ENCODE peak calls at places on chromosomes 11 and 22, in five cellular contexts. P, H, E, R and I are unnamed samples. For H3K4me1, the result is how much of the 10 kb centered on the place peaks cover.

GRCh38 chr11:72812968-72813739 is 1.1 kb upstream of the ATG16L2 start:
- DNase-seq in P (peak), E (peak), H (peak), R (peak), I (no peak)

GRCh38 chr11:119055901-119056300 is 1.1 kb downstream of the HYOU1 start:
- DNase-seq in P (no peak), R (no peak), H (no peak), E (no peak), I (no peak)

GRCh38 chr22:43136255-43136654 is 6.9 kb downstream of the MCAT start:
- DNase-seq in H (no peak), R (no peak), P (no peak), E (no peak), I (peak)

GRCh38 chr11:19817265-19817851 is 104.7 kb downstream of the NAV2 start:
- DNase-seq in H (no peak), P (no peak), E (no peak), R (no peak), I (no peak)

GRCh38 chr11:68411501-68411991 is 49.0 kb upstream of the PPP6R3 start:
- DNase-seq in H (no peak), P (no peak), R (no peak), E (peak), I (no peak)

GRCh38 chr22:47543447-47543846 is 781.0 kb downstream of the TBC1D22A start:
- DNase-seq in H (no peak), E (no peak), P (no peak), R (no peak), I (no peak)

GRCh38 chr22:46290121-46290842 is 6.4 kb upstream of the GTSE1 start:
- DNase-seq in H (no peak), P (no peak), E (no peak), R (no peak), I (no peak)

GRCh38 chr11:1156506-1157340 is 1.0 kb upstream of the MUC5AC start:
- DNase-seq in H (no peak), R (no peak), P (no peak), E (peak), I (no peak)

GRCh38 chr11:74780277-74780870 is 31.7 kb downstream of the RNF169 start:
- DNase-seq in H (no peak), E (no peak), P (no peak), R (no peak), I (no peak)

GRCh38 chr11:68431984-68432600 is 28.5 kb upstream of the PPP6R3 start:
- DNase-seq in E (no peak), R (no peak), H (no peak), P (no peak), I (no peak)

GRCh38 chr11:106446961-106447360 is 369.5 kb downstream of the AASDHPPT start:
- DNase-seq in E (no peak), R (no peak), P (no peak), H (no peak), I (no peak)

GRCh38 chr11:44246726-44247125 is 63.2 kb downstream of the ALX4 start:
- DNase-seq in R (no peak), H (no peak), E (no peak), P (no peak), I (no peak)

GRCh38 chr11:63764712-63765631 is 3.6 kb downstream of the ZFTA start:
- DNase-seq in E (peak), H (peak), P (no peak), R (peak), I (peak)

GRCh38 chr11:27658535-27659236 is 41.6 kb downstream of the BDNF start:
- DNase-seq in E (no peak), H (no peak), R (no peak), P (no peak), I (no peak)

GRCh38 chr11:36702330-36703054 is 104.5 kb upstream of the RAG2 start:
- DNase-seq in E (peak), H (no peak), P (peak), R (peak), I (peak)

GRCh38 chr22:31138126-31138525 is 2.2 kb downstream of the PLA2G3 start:
- DNase-seq in R (no peak), P (no peak), E (no peak), H (no peak), I (no peak)

GRCh38 chr22:24728790-24729637 is 45.5 kb downstream of the PIWIL3 start:
- DNase-seq in R (no peak), P (no peak), H (no peak), E (no peak), I (peak)

GRCh38 chr11:9982796-9983579 is 311.0 kb downstream of the SBF2 start:
- DNase-seq in E (peak), H (no peak), P (no peak), R (no peak), I (no peak)

GRCh38 chr11:44559207-44559943 is 6.1 kb upstream of the CD82 start:
- DNase-seq in E (no peak), R (no peak), P (no peak), H (no peak), I (no peak)

GRCh38 chr11:72326151-72326842 is 82.3 kb upstream of the PHOX2A start:
- DNase-seq in R (no peak), P (no peak), E (no peak), H (no peak), I (no peak)

GRCh38 chr11:69647349-69647748 is 6.4 kb downstream of the CCND1 start:
- DNase-seq in E (no peak), P (no peak), H (peak), R (no peak), I (no peak)

GRCh38 chr22:19111584-19111983 is 10.6 kb downstream of the DGCR2 start:
- DNase-seq in R (no peak), H (no peak), P (no peak), E (no peak), I (no peak)
- H3K4me1 ChIP-seq in R (half or more), H (under half), P (under half), E (under half), I (under half)

DNA sequence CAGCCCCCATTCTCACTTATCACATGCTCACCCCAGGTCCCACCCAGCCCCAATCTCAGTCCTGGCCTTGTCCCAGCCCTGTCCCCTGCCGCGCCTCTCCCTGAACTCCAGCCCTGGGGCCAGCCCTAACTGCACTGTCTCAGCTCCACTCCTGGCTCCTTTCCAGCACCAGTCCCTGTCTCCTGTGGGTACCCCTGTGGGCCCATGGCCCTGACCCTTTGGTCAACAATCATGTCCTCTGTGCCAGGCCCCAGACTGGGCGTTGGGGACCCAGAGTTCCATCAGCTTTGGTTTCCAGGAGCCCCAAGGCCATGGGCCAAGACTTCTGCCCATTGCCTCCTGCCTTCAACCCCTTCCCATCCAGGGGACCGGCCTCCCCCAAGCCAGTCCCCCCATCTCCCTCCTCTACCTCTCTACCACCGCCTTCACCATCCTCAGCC is 756 bp downstream of the SPI1 start:
- DNase-seq in P (no peak), E (no peak), R (no peak), H (peak), I (no peak)
- H3K4me3 ChIP-seq in P (no peak), E (peak), R (no peak), H (no peak), I (no peak)

GRCh38 chr11:32705309-32706033 is 89.0 kb downstream of the CCDC73 start:
- DNase-seq in P (no peak), R (no peak), H (no peak), E (no peak), I (no peak)
- H3K4me1 ChIP-seq in P (under half), R (under half), H (under half), E (under half), I (under half)

GRCh38 chr11:78557236-78557635 is 17.4 kb downstream of the NARS2 start:
- DNase-seq in P (no peak), H (no peak), E (no peak), R (no peak), I (no peak)
- H3K4me3 ChIP-seq in P (no peak), H (no peak), E (no peak), R (no peak), I (no peak)

DNA sequence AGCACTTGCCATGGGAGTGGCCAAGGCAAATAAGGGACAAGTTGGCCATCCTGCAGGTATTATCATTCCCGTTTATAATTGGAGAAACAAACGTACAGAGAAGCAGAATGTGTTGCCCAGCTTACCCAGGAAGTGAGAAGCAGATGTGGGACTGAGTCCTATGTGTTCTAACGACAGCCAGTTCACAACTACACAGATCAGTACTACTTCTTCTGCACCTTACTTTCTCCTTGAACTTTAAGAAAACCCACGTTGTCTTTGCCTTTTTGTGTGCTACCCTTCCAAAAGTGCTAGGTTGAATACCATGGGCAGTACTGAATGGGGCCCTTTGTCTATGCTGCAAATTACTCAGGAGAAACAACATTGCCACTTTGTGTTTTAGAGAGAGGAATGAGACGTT is 62.8 kb upstream of the BLID start:
- DNase-seq in P (no peak), E (no peak), R (no peak), H (no peak), I (no peak)
- H3K4me1 ChIP-seq in P (under half), E (under half), R (under half), H (under half), I (under half)

GRCh38 chr11:130337281-130338089 is 22.8 kb upstream of the ZBTB44 start:
- DNase-seq in H (peak), P (no peak), R (no peak), E (no peak), I (peak)

GRCh38 chr11:130340671-130341319 is 26.1 kb upstream of the ZBTB44 start:
- DNase-seq in R (no peak), H (no peak), E (no peak), P (no peak), I (no peak)

GRCh38 chr11:130338667-130339066 is 23.9 kb upstream of the ZBTB44 start:
- DNase-seq in P (no peak), H (no peak), E (no peak), R (no peak), I (no peak)
- H3K4me3 ChIP-seq in P (no peak), H (no peak), E (no peak), R (no peak), I (no peak)

DNA sequence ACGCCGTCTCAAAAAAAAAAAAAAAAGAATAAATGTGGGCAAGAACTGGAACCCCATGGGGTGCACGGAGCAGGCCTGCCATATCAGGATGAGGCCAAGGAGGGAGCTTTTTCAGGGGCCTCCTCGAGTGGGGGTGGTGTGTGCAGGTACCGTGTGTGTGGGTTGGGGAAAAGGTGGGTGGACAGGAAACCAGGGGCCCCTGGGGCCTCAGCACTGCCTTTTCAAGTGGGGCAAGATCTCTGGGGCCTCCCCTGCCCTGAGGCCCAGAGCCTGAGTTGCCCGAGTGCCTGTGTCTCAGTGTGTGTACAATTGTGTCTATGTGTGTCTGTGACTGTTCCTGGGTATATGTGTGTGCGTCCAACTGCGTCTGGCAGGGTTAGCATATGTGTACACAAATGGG is 23.8 kb downstream of the TEF start:
- DNase-seq in P (no peak), H (no peak), E (no peak), R (no peak), I (no peak)
- H3K4me1 ChIP-seq in P (under half), H (under half), E (under half), R (under half), I (under half)

DNA sequence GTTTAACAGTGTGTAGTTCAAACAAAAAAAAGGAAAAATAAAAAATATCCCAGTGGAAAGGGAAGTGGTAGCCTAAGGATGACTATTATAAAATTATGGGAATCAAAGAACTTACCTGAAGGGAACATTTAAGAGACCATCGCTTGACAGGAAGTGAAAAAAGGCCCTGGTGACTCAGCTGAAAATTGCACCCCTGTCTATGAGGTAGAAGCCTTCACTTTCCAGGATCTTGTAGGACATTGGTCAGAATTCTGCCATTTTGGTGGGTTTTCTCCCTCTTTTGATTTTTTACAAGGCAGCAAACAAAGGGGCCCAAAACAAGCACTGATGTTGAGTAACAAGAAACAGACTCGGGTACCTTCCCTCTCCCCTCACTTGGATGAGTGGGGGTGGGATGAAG is 15.6 kb downstream of the DDX17 start:
- DNase-seq in R (no peak), E (no peak), P (no peak), H (no peak), I (no peak)
- H3K4me3 ChIP-seq in R (no peak), E (no peak), P (no peak), H (no peak), I (no peak)

GRCh38 chr11:59223611-59224010 is 10.9 kb upstream of the MPEG1 start:
- DNase-seq in H (no peak), E (no peak), R (no peak), P (no peak), I (no peak)

GRCh38 chr11:59223177-59223576 is 10.4 kb upstream of the MPEG1 start:
- DNase-seq in E (no peak), H (no peak), P (no peak), R (no peak), I (no peak)

GRCh38 chr11:59222464-59223065 is 9.8 kb upstream of the MPEG1 start:
- DNase-seq in E (no peak), P (no peak), H (no peak), R (no peak), I (no peak)

GRCh38 chr11:59225017-59225416 is 12.3 kb upstream of the MPEG1 start:
- DNase-seq in E (no peak), R (no peak), P (no peak), H (no peak), I (no peak)

DNA sequence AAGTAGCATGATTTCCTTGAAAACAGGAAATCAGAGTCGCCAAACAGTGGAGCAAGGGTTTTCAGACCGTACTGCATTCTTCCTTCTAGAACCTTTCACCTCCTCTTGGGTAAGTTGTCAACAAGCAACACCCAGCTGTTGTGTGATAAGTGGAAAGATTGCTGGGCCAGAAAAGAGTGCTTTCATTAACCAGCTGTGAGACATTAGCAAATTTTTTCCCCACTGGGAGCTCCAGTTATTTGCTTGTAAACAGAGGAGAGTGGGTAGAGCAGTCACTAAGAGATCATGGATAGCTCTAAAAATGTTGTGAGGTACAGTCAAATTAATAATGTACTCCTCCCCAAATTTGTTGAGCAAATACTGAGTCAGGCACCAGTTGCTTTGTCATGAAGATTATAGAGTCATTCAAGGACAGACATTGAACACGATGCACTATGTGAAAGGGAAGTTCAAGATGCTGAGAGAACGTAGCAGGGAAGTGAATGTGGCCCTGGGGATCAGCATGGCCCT is 11.7 kb upstream of the MPEG1 start:
- DNase-seq in H (no peak), E (no peak), P (no peak), R (no peak), I (no peak)
- H3K4me1 ChIP-seq in H (under half), E (under half), P (under half), R (under half), I (under half)

DNA sequence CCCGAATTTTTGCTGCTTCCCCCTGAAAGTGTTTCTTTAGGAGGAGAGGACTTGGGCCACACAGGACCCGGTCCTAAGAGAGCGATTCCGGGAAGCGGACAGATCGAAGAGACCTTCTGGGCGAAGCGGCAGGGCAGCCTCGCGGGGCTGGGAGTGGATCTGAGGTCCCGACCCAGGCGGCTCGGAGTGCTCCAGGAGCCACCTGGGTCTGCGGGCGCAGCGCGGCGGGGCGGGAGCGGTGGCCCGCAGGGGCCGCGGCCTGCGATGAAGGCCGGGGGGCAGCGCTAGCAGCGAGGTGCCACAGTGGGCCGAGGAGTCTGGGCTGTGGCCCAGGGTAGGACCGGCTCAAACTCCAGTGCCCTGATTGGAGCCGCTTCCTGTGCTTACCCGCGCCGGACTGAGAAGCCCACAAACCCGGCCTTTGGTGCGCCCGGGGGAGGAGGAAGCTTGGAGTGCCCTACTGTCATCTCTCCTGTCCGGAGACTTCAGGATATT is 1.8 kb downstream of the PKNOX2 start:
- DNase-seq in P (no peak), R (peak), H (peak), E (no peak), I (no peak)
- H3K4me3 ChIP-seq in P (no peak), R (peak), H (peak), E (peak), I (peak)